ENCODE peak calls at places on chromosomes 13 and 19, in five cellular contexts. Y is neural crest cell, A is GM12865, U is fibroblast of pulmonary artery, O is pancreas. E is an unnamed sample.

GRCh38 chr13:43227721-43228120 is 204.3 kb downstream of the DNAJC15 start:
- DNase-seq in A (no peak), Y (no peak), U (peak; percentile 41), O (no peak), E (no peak)

GRCh38 chr19:7455600-7456296 is 33.1 kb downstream of the PEX11G start:
- DNase-seq in A (no peak), O (no peak), U (no peak), Y (no peak), E (no peak)

GRCh38 chr13:66618702-66619101 is 611.4 kb downstream of the PCDH9 start:
- DNase-seq in U (peak; percentile 73), O (no peak), A (no peak), Y (no peak), E (no peak)

GRCh38 chr13:72384879-72385278 is 342.6 kb downstream of the MZT1 start:
- DNase-seq in Y (no peak), U (peak; percentile 71), A (no peak), O (no peak), E (no peak)

GRCh38 chr13:42396501-42396900 is 124.5 kb downstream of the AKAP11 start:
- DNase-seq in Y (no peak), O (no peak), A (peak; percentile 87), U (no peak), E (no peak)

GRCh38 chr13:100751826-100752225 is 77.2 kb upstream of the TMTC4 start:
- DNase-seq in O (no peak), A (no peak), U (no peak), Y (no peak), E (no peak)

GRCh38 chr19:7521551-7522071 is 813 bp upstream of the MCOLN1 start:
- DNase-seq in Y (no peak), U (no peak), A (no peak), O (no peak), E (no peak)

GRCh38 chr19:48737360-48737998 is 2.9 kb downstream of the RASIP1 start:
- DNase-seq in Y (no peak), O (peak; percentile 90), A (no peak), U (no peak), E (no peak)

GRCh38 chr19:56403261-56403660 is 871 bp upstream of the ZNF583 start:
- DNase-seq in Y (no peak), O (no peak), U (peak; percentile 22), A (peak; percentile 27), E (no peak)

GRCh38 chr13:112194167-112194530 is 127.2 kb downstream of the SOX1 start:
- DNase-seq in O (no peak), Y (no peak), A (no peak), U (no peak), E (no peak)

GRCh38 chr19:43438291-43439162 is 23.8 kb downstream of the TEX101 start:
- DNase-seq in A (no peak), O (no peak), Y (no peak), U (peak; percentile 88), E (no peak)

DNA sequence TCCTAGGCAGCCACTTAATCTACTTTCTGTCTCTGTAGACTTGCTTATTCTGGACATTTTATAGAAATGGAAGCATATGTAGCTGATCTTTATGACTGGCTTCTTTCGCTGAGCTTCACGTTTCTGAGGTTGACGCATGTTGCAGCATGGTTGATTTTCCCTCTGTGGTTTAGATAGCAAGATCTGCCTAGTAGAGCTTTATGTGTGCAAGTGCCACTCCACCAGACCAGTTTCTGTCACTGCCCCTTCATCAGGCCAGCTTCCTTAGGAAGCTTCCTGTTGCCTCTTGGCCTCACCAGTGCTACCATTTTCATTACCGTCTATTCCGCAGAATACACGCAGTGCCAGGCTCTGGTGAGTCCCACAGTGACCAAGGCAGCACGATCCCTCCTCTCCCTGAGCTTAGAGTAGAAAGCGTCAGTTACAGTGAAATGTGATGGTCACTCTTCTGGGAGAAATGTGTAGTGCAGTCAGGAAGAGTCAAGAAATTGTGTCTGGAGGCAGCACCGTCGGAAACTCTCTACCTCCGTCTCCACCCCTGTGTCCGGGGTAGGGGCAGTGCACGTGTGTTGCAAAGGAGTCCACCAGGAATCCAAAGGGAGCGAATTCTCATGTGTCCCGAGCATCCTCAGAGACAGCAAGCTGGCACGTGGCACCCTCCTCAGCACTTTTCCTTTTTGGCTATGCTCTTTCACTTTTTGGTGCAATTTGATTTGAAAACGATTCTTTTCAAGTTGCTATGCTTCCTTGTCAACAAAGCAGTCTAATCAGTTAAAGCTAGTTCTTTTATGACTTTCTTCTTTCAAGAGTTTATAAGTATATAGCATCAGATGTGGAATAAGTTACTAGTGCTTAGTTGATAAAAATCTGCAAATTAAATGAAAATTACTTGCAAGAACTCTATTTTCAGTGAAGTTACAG is 45.4 kb upstream of the GPR183 start:
- DNase-seq in U (no peak), Y (no peak), O (no peak), A (no peak), E (no peak)
- TF ChIP-seq CTCF in U (no peak), Y (no peak), O (no peak), A (no peak), E (no peak)

DNA sequence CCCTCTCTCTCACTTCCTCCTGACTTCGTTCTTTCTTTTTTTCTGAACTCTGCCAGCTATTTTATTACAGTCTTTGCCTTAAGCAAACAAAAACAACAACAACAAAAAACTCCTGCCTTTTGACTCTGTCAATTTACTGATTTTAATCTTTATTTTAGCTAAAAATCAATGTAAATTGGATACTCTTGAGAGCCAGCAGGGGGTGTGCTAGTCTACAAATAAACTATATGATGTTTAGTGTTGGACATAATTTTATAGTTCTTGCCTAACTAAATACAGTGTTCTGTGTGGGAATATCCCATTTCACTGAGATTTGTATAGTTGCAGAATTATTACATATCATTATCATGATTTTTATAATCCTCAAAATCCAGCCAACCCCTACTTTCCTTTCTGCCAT is 1199.9 kb upstream of the SPRY2 start:
- DNase-seq in O (no peak), Y (no peak), U (no peak), A (no peak), E (no peak)
- TF ChIP-seq CTCF in O (peak; percentile 16), Y (peak; percentile 64), U (no peak), A (no peak), E (no peak)

GRCh38 chr19:16594131-16594586 is 21.9 kb upstream of the SLC35E1 start:
- DNase-seq in A (peak; percentile 82), U (no peak), O (no peak), Y (no peak), E (peak; percentile 54)
- TF ChIP-seq CTCF in A (no peak), U (no peak), O (no peak), Y (no peak), E (no peak)

DNA sequence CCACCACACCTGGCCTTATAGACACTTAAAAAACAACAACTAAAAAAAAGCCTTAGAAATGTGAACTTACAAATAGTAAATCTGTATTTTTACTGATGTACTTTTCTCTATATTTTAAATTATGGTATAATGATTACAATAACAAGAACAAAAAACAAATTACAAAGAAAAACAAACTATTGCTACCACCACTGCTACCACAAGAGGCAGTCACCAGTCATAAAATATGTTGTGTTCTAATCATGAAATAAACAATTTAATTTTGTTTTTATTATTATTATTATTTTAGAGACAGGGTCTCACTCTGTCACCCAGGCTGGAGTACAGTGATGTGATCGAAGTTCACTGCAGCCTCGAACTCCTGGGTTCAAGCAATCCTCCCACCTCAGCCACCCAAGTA is 72.2 kb downstream of the DIAPH3 start:
- DNase-seq in A (no peak), O (no peak), U (no peak), Y (no peak), E (no peak)
- TF ChIP-seq CTCF in A (no peak), O (no peak), U (peak; percentile 25), Y (peak; percentile 29), E (no peak)

GRCh38 chr19:27974082-27974513 is 1238.9 kb downstream of the UQCRFS1 start:
- DNase-seq in O (peak; percentile 23), U (peak; percentile 29), A (peak; percentile 66), Y (peak; percentile 40), E (no peak)
- TF ChIP-seq CTCF in O (peak; percentile 49), U (peak; percentile 45), A (peak; percentile 67), Y (peak; percentile 85), E (no peak)

DNA sequence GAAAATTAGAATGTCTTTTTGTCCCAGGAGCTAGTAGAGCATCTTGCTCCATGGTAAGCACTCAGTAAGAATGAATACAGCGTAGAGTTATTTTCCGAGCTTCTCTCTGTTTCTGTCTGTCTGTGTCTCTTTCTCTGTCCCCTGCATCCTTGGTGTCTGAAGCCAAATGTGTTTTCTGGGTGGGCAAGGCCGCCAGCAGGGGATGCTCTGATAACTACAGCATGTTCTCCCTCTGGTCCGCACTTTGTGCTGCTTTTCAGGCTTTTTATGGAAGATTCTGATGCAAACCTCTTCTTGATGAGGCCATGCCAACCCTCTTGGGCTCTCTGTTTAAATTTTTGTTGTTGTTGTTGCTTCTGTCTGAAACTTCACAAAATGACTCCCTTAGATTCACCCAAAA is 142.8 kb upstream of the UBL3 start:
- DNase-seq in U (no peak), Y (no peak), O (no peak), A (no peak), E (no peak)
- TF ChIP-seq CTCF in U (no peak), Y (no peak), O (no peak), A (no peak), E (no peak)

DNA sequence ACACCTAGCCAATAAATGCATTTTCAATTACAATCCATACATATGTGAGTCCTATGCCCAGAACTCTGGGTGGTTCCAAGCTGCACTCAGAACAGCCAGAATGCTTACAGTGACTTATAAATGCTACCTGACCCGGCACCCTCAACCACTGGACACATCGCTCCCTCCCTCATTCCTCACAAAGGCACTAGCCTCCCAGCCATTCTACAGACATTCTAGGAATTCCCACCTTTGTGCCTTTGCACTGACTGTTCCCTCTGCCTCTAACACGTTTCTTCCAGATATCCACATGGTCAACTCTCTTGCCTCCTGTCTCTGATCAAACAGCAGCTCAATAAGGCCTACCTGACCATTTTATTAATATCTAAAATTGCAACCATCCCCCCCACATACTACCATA is 99.9 kb downstream of the LHFPL6 start:
- DNase-seq in A (no peak), O (no peak), Y (no peak), U (no peak), E (no peak)
- TF ChIP-seq CTCF in A (no peak), O (no peak), Y (no peak), U (no peak), E (no peak)

GRCh38 chr13:24627090-24627714 is 53.0 kb upstream of the ATP12A start:
- DNase-seq in Y (peak; percentile 78), A (no peak), O (no peak), U (no peak), E (no peak)
- TF ChIP-seq CTCF in Y (peak; percentile 80), A (no peak), O (peak; percentile 46), U (peak; percentile 39), E (no peak)

DNA sequence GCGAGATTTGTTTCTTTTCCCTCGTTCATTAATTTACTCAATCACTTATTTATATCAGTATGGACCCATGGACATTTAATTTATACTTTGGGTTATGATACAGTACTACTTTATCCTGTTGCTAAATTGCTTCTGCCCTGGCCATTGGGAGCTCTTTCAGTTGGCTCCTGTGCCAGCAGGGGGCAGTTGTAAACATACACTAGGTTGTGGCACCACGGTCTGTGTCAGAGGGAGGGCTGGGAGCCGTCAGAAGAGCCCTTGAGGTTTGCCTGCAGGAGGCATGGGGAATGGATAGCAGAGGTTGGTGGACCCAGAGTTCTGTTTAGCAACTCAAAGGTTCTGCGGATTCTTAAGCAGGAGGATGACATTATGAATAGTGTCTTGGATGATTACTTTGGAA is 94.3 kb downstream of the ERCC5 start:
- DNase-seq in A (no peak), U (no peak), O (no peak), Y (no peak), E (no peak)
- TF ChIP-seq CTCF in A (no peak), U (no peak), O (no peak), Y (no peak), E (no peak)